ENCODE peak calls at places on chromosomes 7 and 10, in ten cellular contexts. One of them, this sample, is unnamed.

GRCh38 chr10:97499561-97500296 is 1.0 kb downstream of the UBTD1 start:
- DNase-seq in nephron progenitor cell: peak
- DNase-seq in astrocyte of the spinal cord: peak
- DNase-seq in fibroblast of pulmonary artery: peak
- DNase-seq in lower leg skin: peak
- DNase-seq in endothelial cell: peak
- DNase-seq in GM23338: peak
- DNase-seq in vagina: no peak
- DNase-seq in A549: peak
- DNase-seq in cardiac fibroblast: peak
- DNase-seq in this sample: peak

GRCh38 chr7:143243011-143243410 is 20.2 kb upstream of the GSTK1 start:
- DNase-seq in nephron progenitor cell: no peak
- DNase-seq in astrocyte of the spinal cord: no peak
- DNase-seq in fibroblast of pulmonary artery: no peak
- DNase-seq in lower leg skin: no peak
- DNase-seq in endothelial cell: no peak
- DNase-seq in GM23338: no peak
- DNase-seq in vagina: no peak
- DNase-seq in A549: no peak
- DNase-seq in cardiac fibroblast: no peak
- DNase-seq in this sample: no peak

GRCh38 chr7:156069897-156070296 is 257.6 kb upstream of the SHH start:
- DNase-seq in nephron progenitor cell: no peak
- DNase-seq in astrocyte of the spinal cord: no peak
- DNase-seq in fibroblast of pulmonary artery: no peak
- DNase-seq in lower leg skin: no peak
- DNase-seq in endothelial cell: no peak
- DNase-seq in GM23338: no peak
- DNase-seq in vagina: no peak
- DNase-seq in A549: no peak
- DNase-seq in cardiac fibroblast: no peak
- DNase-seq in this sample: no peak

GRCh38 chr7:111232249-111233084 is 141.5 kb downstream of the LRRN3 start:
- DNase-seq in nephron progenitor cell: no peak
- DNase-seq in astrocyte of the spinal cord: peak
- DNase-seq in fibroblast of pulmonary artery: peak
- DNase-seq in lower leg skin: no peak
- DNase-seq in endothelial cell: no peak
- DNase-seq in GM23338: no peak
- DNase-seq in vagina: no peak
- DNase-seq in A549: no peak
- DNase-seq in cardiac fibroblast: peak
- DNase-seq in this sample: no peak

GRCh38 chr7:127782075-127782474 is 130.1 kb downstream of the SND1 start:
- DNase-seq in nephron progenitor cell: no peak
- DNase-seq in astrocyte of the spinal cord: no peak
- DNase-seq in fibroblast of pulmonary artery: no peak
- DNase-seq in lower leg skin: no peak
- DNase-seq in endothelial cell: no peak
- DNase-seq in GM23338: no peak
- DNase-seq in vagina: no peak
- DNase-seq in A549: no peak
- DNase-seq in cardiac fibroblast: no peak
- DNase-seq in this sample: no peak

GRCh38 chr7:127953966-127954365 is 77.3 kb downstream of the LRRC4 start:
- DNase-seq in nephron progenitor cell: no peak
- DNase-seq in astrocyte of the spinal cord: no peak
- DNase-seq in fibroblast of pulmonary artery: no peak
- DNase-seq in lower leg skin: no peak
- DNase-seq in endothelial cell: no peak
- DNase-seq in GM23338: no peak
- DNase-seq in vagina: no peak
- DNase-seq in A549: no peak
- DNase-seq in cardiac fibroblast: no peak
- DNase-seq in this sample: no peak

GRCh38 chr10:119132521-119133345 is 28.8 kb downstream of the DENND10 start:
- DNase-seq in nephron progenitor cell: no peak
- DNase-seq in astrocyte of the spinal cord: no peak
- DNase-seq in fibroblast of pulmonary artery: no peak
- DNase-seq in lower leg skin: no peak
- DNase-seq in endothelial cell: no peak
- DNase-seq in GM23338: no peak
- DNase-seq in vagina: no peak
- DNase-seq in A549: no peak
- DNase-seq in cardiac fibroblast: no peak
- DNase-seq in this sample: no peak

GRCh38 chr10:110566472-110567200 is 859 bp upstream of the SMC3 start:
- DNase-seq in nephron progenitor cell: no peak
- DNase-seq in astrocyte of the spinal cord: no peak
- DNase-seq in fibroblast of pulmonary artery: no peak
- DNase-seq in lower leg skin: no peak
- DNase-seq in endothelial cell: no peak
- DNase-seq in GM23338: peak
- DNase-seq in vagina: no peak
- DNase-seq in A549: no peak
- DNase-seq in cardiac fibroblast: no peak
- DNase-seq in this sample: no peak

GRCh38 chr7:143375298-143376034 is 5.7 kb upstream of the ZYX start:
- DNase-seq in nephron progenitor cell: no peak
- DNase-seq in astrocyte of the spinal cord: no peak
- DNase-seq in fibroblast of pulmonary artery: no peak
- DNase-seq in lower leg skin: no peak
- DNase-seq in endothelial cell: no peak
- DNase-seq in GM23338: no peak
- DNase-seq in vagina: no peak
- DNase-seq in A549: no peak
- DNase-seq in cardiac fibroblast: peak
- DNase-seq in this sample: no peak

GRCh38 chr7:75732764-75733630 is 5.7 kb downstream of the HIP1 start:
- DNase-seq in nephron progenitor cell: no peak
- DNase-seq in astrocyte of the spinal cord: peak
- DNase-seq in fibroblast of pulmonary artery: peak
- DNase-seq in lower leg skin: no peak
- DNase-seq in endothelial cell: no peak
- DNase-seq in GM23338: no peak
- DNase-seq in vagina: no peak
- DNase-seq in A549: peak
- DNase-seq in cardiac fibroblast: peak
- DNase-seq in this sample: no peak

GRCh38 chr10:132593900-132594876 is 56.6 kb downstream of the INPP5A start:
- DNase-seq in nephron progenitor cell: no peak
- DNase-seq in astrocyte of the spinal cord: no peak
- DNase-seq in fibroblast of pulmonary artery: no peak
- DNase-seq in lower leg skin: no peak
- DNase-seq in endothelial cell: no peak
- DNase-seq in GM23338: no peak
- DNase-seq in vagina: no peak
- DNase-seq in A549: no peak
- DNase-seq in cardiac fibroblast: no peak
- DNase-seq in this sample: no peak

GRCh38 chr10:93218386-93218785 is 144.7 kb downstream of the CYP26A1 start:
- DNase-seq in nephron progenitor cell: no peak
- DNase-seq in astrocyte of the spinal cord: no peak
- DNase-seq in fibroblast of pulmonary artery: no peak
- DNase-seq in lower leg skin: no peak
- DNase-seq in endothelial cell: no peak
- DNase-seq in GM23338: no peak
- DNase-seq in vagina: no peak
- DNase-seq in A549: no peak
- DNase-seq in cardiac fibroblast: no peak
- DNase-seq in this sample: no peak

GRCh38 chr7:81470084-81470723 is 299.6 kb downstream of the HGF start:
- DNase-seq in nephron progenitor cell: peak
- DNase-seq in astrocyte of the spinal cord: peak
- DNase-seq in fibroblast of pulmonary artery: peak
- DNase-seq in lower leg skin: peak
- DNase-seq in endothelial cell: peak
- DNase-seq in GM23338: peak
- DNase-seq in vagina: no peak
- DNase-seq in A549: peak
- DNase-seq in cardiac fibroblast: peak
- DNase-seq in this sample: no peak

GRCh38 chr10:45425628-45426563 is 51.9 kb downstream of the ALOX5 start:
- DNase-seq in nephron progenitor cell: no peak
- DNase-seq in astrocyte of the spinal cord: peak
- DNase-seq in fibroblast of pulmonary artery: peak
- DNase-seq in lower leg skin: no peak
- DNase-seq in endothelial cell: no peak
- DNase-seq in GM23338: no peak
- DNase-seq in vagina: no peak
- DNase-seq in A549: peak
- DNase-seq in cardiac fibroblast: peak
- DNase-seq in this sample: no peak

GRCh38 chr7:82694020-82694419 is 250.4 kb upstream of the CACNA2D1 start:
- DNase-seq in nephron progenitor cell: no peak
- DNase-seq in astrocyte of the spinal cord: no peak
- DNase-seq in fibroblast of pulmonary artery: no peak
- DNase-seq in lower leg skin: no peak
- DNase-seq in endothelial cell: no peak
- DNase-seq in GM23338: peak
- DNase-seq in vagina: no peak
- DNase-seq in A549: no peak
- DNase-seq in cardiac fibroblast: no peak
- DNase-seq in this sample: no peak

GRCh38 chr7:94481246-94481645 is 28.4 kb upstream of the CASD1 start:
- DNase-seq in nephron progenitor cell: no peak
- DNase-seq in astrocyte of the spinal cord: no peak
- DNase-seq in fibroblast of pulmonary artery: no peak
- DNase-seq in lower leg skin: no peak
- DNase-seq in endothelial cell: no peak
- DNase-seq in GM23338: no peak
- DNase-seq in vagina: no peak
- DNase-seq in A549: no peak
- DNase-seq in cardiac fibroblast: no peak
- DNase-seq in this sample: no peak

GRCh38 chr10:23081891-23082290 is 13.5 kb upstream of the MSRB2 start:
- DNase-seq in nephron progenitor cell: no peak
- DNase-seq in astrocyte of the spinal cord: no peak
- DNase-seq in fibroblast of pulmonary artery: peak
- DNase-seq in lower leg skin: no peak
- DNase-seq in endothelial cell: no peak
- DNase-seq in GM23338: peak
- DNase-seq in vagina: no peak
- DNase-seq in A549: peak
- DNase-seq in cardiac fibroblast: peak
- DNase-seq in this sample: no peak
- TF ChIP-seq CTCF in nephron progenitor cell: no peak
- TF ChIP-seq CTCF in astrocyte of the spinal cord: peak
- TF ChIP-seq CTCF in fibroblast of pulmonary artery: peak
- TF ChIP-seq CTCF in lower leg skin: no peak
- TF ChIP-seq CTCF in endothelial cell: no peak
- TF ChIP-seq CTCF in GM23338: peak
- TF ChIP-seq CTCF in vagina: no peak
- TF ChIP-seq CTCF in A549: peak
- TF ChIP-seq CTCF in cardiac fibroblast: peak
- TF ChIP-seq CTCF in this sample: no peak

GRCh38 chr7:97421307-97421905 is 303.9 kb downstream of the SDHAF3 start:
- DNase-seq in nephron progenitor cell: no peak
- DNase-seq in astrocyte of the spinal cord: no peak
- DNase-seq in fibroblast of pulmonary artery: no peak
- DNase-seq in lower leg skin: no peak
- DNase-seq in endothelial cell: no peak
- DNase-seq in GM23338: no peak
- DNase-seq in vagina: no peak
- DNase-seq in A549: no peak
- DNase-seq in cardiac fibroblast: no peak
- DNase-seq in this sample: no peak

GRCh38 chr7:97422046-97422445 is 304.5 kb downstream of the SDHAF3 start:
- DNase-seq in nephron progenitor cell: no peak
- DNase-seq in astrocyte of the spinal cord: no peak
- DNase-seq in fibroblast of pulmonary artery: no peak
- DNase-seq in lower leg skin: no peak
- DNase-seq in endothelial cell: no peak
- DNase-seq in GM23338: no peak
- DNase-seq in vagina: no peak
- DNase-seq in A549: no peak
- DNase-seq in cardiac fibroblast: no peak
- DNase-seq in this sample: no peak

GRCh38 chr7:97419898-97420297 is 302.4 kb downstream of the SDHAF3 start:
- DNase-seq in nephron progenitor cell: no peak
- DNase-seq in astrocyte of the spinal cord: no peak
- DNase-seq in fibroblast of pulmonary artery: no peak
- DNase-seq in lower leg skin: no peak
- DNase-seq in endothelial cell: no peak
- DNase-seq in GM23338: no peak
- DNase-seq in vagina: no peak
- DNase-seq in A549: no peak
- DNase-seq in cardiac fibroblast: no peak
- DNase-seq in this sample: no peak

DNA sequence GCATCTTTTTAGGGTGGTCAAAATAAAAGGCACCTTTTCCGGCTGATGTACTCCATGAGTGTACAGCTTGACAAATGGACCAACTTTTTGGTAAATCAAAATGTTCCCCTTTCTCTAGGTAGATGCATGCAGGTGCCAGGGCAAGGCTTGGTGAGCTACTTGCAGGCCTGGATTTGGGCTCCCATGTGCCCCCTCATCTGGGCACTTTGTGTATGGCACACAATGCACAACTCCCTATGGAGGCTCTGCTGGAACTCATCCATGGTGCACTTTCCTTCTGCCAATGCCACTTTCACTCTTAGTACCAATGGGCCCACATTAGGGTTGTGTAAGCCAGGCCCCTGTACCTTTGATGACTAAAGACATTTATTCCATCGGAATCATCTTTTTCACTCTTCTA is 300.8 kb downstream of the SDHAF3 start:
- DNase-seq in nephron progenitor cell: no peak
- DNase-seq in astrocyte of the spinal cord: no peak
- DNase-seq in fibroblast of pulmonary artery: no peak
- DNase-seq in lower leg skin: no peak
- DNase-seq in endothelial cell: peak
- DNase-seq in GM23338: peak
- DNase-seq in vagina: no peak
- DNase-seq in A549: no peak
- DNase-seq in cardiac fibroblast: no peak
- DNase-seq in this sample: no peak
- TF ChIP-seq CTCF in nephron progenitor cell: no peak
- TF ChIP-seq CTCF in astrocyte of the spinal cord: no peak
- TF ChIP-seq CTCF in fibroblast of pulmonary artery: no peak
- TF ChIP-seq CTCF in lower leg skin: no peak
- TF ChIP-seq CTCF in endothelial cell: peak
- TF ChIP-seq CTCF in GM23338: peak
- TF ChIP-seq CTCF in vagina: no peak
- TF ChIP-seq CTCF in A549: no peak
- TF ChIP-seq CTCF in cardiac fibroblast: no peak
- TF ChIP-seq CTCF in this sample: no peak

GRCh38 chr7:113118074-113118959 is at the start of gene SMIM30:
- DNase-seq in nephron progenitor cell: peak
- DNase-seq in astrocyte of the spinal cord: peak
- DNase-seq in fibroblast of pulmonary artery: peak
- DNase-seq in lower leg skin: peak
- DNase-seq in endothelial cell: peak
- DNase-seq in GM23338: peak
- DNase-seq in vagina: no peak
- DNase-seq in A549: peak
- DNase-seq in cardiac fibroblast: peak
- DNase-seq in this sample: peak
- TF ChIP-seq CTCF in nephron progenitor cell: no peak
- TF ChIP-seq CTCF in astrocyte of the spinal cord: no peak
- TF ChIP-seq CTCF in fibroblast of pulmonary artery: no peak
- TF ChIP-seq CTCF in lower leg skin: no peak
- TF ChIP-seq CTCF in endothelial cell: no peak
- TF ChIP-seq CTCF in GM23338: no peak
- TF ChIP-seq CTCF in vagina: no peak
- TF ChIP-seq CTCF in A549: no peak
- TF ChIP-seq CTCF in cardiac fibroblast: peak
- TF ChIP-seq CTCF in this sample: no peak

GRCh38 chr10:6838118-6838517 is 258.0 kb upstream of the PRKCQ start:
- DNase-seq in nephron progenitor cell: no peak
- DNase-seq in astrocyte of the spinal cord: no peak
- DNase-seq in fibroblast of pulmonary artery: no peak
- DNase-seq in lower leg skin: no peak
- DNase-seq in endothelial cell: peak
- DNase-seq in GM23338: peak
- DNase-seq in vagina: no peak
- DNase-seq in A549: no peak
- DNase-seq in cardiac fibroblast: no peak
- DNase-seq in this sample: no peak
- TF ChIP-seq CTCF in nephron progenitor cell: no peak
- TF ChIP-seq CTCF in astrocyte of the spinal cord: peak
- TF ChIP-seq CTCF in fibroblast of pulmonary artery: peak
- TF ChIP-seq CTCF in lower leg skin: no peak
- TF ChIP-seq CTCF in endothelial cell: peak
- TF ChIP-seq CTCF in GM23338: peak
- TF ChIP-seq CTCF in vagina: no peak
- TF ChIP-seq CTCF in A549: no peak
- TF ChIP-seq CTCF in cardiac fibroblast: no peak
- TF ChIP-seq CTCF in this sample: no peak

This sample was measured in omental fat pad.